ENCODE peak calls at places on chromosomes 13 and 19, in four cellular contexts. Q is aorta; X is CD4-positive, alpha-beta T cell; O is colonic mucosa. V is an unnamed sample.

GRCh38 chr19:28519950-28520861 is 692.7 kb downstream of the UQCRFS1 start:
- DNase-seq in X (no peak), Q (no peak), O (no peak), V (peak; percentile 37)

GRCh38 chr13:43095771-43096719 is 72.7 kb downstream of the DNAJC15 start:
- DNase-seq in Q (no peak), O (no peak), X (no peak), V (no peak)

GRCh38 chr19:54415208-54415900 is at the start of gene TTYH1:
- DNase-seq in X (no peak), O (no peak), Q (no peak), V (no peak)

GRCh38 chr13:94656766-94657165 is 55.1 kb downstream of the GPR180 start:
- DNase-seq in Q (no peak), O (no peak), X (no peak), V (no peak)

GRCh38 chr13:113152894-113153809 is 5.3 kb upstream of the PROZ start:
- DNase-seq in X (no peak), O (peak; percentile 56), Q (no peak), V (peak; percentile 53)

GRCh38 chr13:97222934-97223710 is 989 bp downstream of the MBNL2 start:
- DNase-seq in O (no peak), Q (no peak), X (no peak), V (no peak)

GRCh38 chr19:29702161-29702957 is 12.7 kb downstream of the C19orf12 start:
- DNase-seq in O (no peak), X (no peak), Q (peak; percentile 57), V (no peak)

GRCh38 chr13:19658831-19659230 is 25.4 kb downstream of the MPHOSPH8 start:
- DNase-seq in X (no peak), O (no peak), Q (no peak), V (no peak)

GRCh38 chr13:49256841-49257240 is 9.1 kb downstream of the CDADC1 start:
- DNase-seq in O (no peak), X (no peak), Q (no peak), V (no peak)

GRCh38 chr13:47858678-47859050 is 142.4 kb downstream of the SUCLA2 start:
- DNase-seq in X (no peak), O (no peak), Q (no peak), V (no peak)

GRCh38 chr19:46073268-46073922 is 32.6 kb upstream of the IGFL4 start:
- DNase-seq in O (no peak), Q (no peak), X (no peak), V (no peak)

GRCh38 chr19:55453861-55454260 is 7.6 kb downstream of the ISOC2 start:
- DNase-seq in Q (no peak), O (no peak), X (no peak), V (no peak)

GRCh38 chr13:75934889-75935288 is 298.8 kb downstream of the LMO7 start:
- DNase-seq in X (no peak), Q (no peak), O (no peak), V (no peak)

GRCh38 chr13:73767747-73768315 is 366.4 kb downstream of the KLF12 start:
- DNase-seq in Q (no peak), X (peak; percentile 9), O (peak; percentile 44), V (no peak)

GRCh38 chr19:2529473-2529918 is 53.6 kb downstream of the GADD45B start:
- DNase-seq in O (no peak), Q (peak; percentile 66), X (no peak), V (no peak)

GRCh38 chr19:2524840-2525723 is 49.2 kb downstream of the GADD45B start:
- DNase-seq in X (no peak), Q (peak; percentile 93), O (no peak), V (no peak)

GRCh38 chr19:2528543-2529173 is 52.7 kb downstream of the GADD45B start:
- DNase-seq in O (no peak), X (no peak), Q (no peak), V (no peak)

GRCh38 chr19:2527716-2528115 is 51.8 kb downstream of the GADD45B start:
- DNase-seq in X (no peak), Q (no peak), O (no peak), V (no peak)

DNA sequence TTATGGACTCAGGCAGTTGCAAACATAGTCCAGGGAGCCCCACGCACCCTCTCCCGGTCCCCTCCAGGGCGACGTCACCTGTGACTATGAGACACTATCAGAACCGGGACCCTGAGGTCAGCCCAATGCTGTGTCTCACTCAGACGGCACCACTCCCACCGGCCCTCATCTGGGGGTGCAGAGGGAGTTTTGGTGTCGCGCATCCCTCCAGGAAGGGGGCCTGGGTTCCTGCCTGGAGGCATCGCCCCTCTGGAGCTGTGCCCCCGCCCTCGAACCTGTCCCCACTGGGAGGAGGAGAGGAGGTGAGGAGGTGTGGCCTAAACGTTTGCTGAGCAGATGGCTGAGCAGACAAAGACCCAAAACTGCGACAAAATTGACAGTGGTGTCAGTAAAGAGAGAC is 51.2 kb downstream of the GADD45B start:
- DNase-seq in Q (no peak), O (no peak), X (no peak), V (no peak)
- H3K27ac ChIP-seq in Q (no peak overlapping the region), O (no peak overlapping the region), X (no peak overlapping the region), V (no peak overlapping the region)

GRCh38 chr13:45178349-45179142 is 22.3 kb downstream of the KCTD4 start:
- DNase-seq in X (no peak), Q (no peak), O (peak; percentile 35), V (no peak)
- H3K27ac ChIP-seq in X (no peak overlapping the region), Q (no peak overlapping the region), O (peak overlapping the region; percentile 62), V (no peak overlapping the region)

GRCh38 chr13:21043898-21044297 is 17.5 kb downstream of the LATS2 start:
- DNase-seq in X (no peak), Q (no peak), O (no peak), V (no peak)
- H3K27ac ChIP-seq in X (no peak overlapping the region), Q (no peak overlapping the region), O (no peak overlapping the region), V (no peak overlapping the region)

GRCh38 chr13:41304551-41304950 is 6.5 kb upstream of the NAA16 start:
- DNase-seq in O (no peak), Q (no peak), X (no peak), V (no peak)

GRCh38 chr13:41302743-41303142 is 8.3 kb upstream of the NAA16 start:
- DNase-seq in Q (no peak), O (no peak), X (no peak), V (no peak)

GRCh38 chr13:41308241-41308640 is 2.8 kb upstream of the NAA16 start:
- DNase-seq in O (no peak), Q (no peak), X (no peak), V (no peak)

GRCh38 chr13:41310963-41311606 is at the start of gene NAA16:
- DNase-seq in Q (peak; percentile 97), X (peak; percentile 93), O (peak; percentile 88), V (peak; percentile 90)

GRCh38 chr13:41306271-41307150 is 4.6 kb upstream of the NAA16 start:
- DNase-seq in O (no peak), Q (no peak), X (no peak), V (peak; percentile 59)
- H3K27ac ChIP-seq in O (no peak overlapping the region), Q (no peak overlapping the region), X (no peak overlapping the region), V (peak overlapping the region; percentile 67)

GRCh38 chr19:18865106-18865972 is 30.6 kb downstream of the CERS1 start:
- DNase-seq in Q (no peak), X (no peak), O (peak; percentile 16), V (no peak)
- H3K27ac ChIP-seq in Q (no peak overlapping the region), X (no peak overlapping the region), O (no peak overlapping the region), V (no peak overlapping the region)

GRCh38 chr19:50820086-50820485 is 3.5 kb downstream of the KLK1 start:
- DNase-seq in O (peak; percentile 63), X (no peak), Q (no peak), V (no peak)
- H3K27ac ChIP-seq in O (peak overlapping the region; percentile 52), X (no peak overlapping the region), Q (no peak overlapping the region), V (peak overlapping the region; percentile 75)

GRCh38 chr13:40381935-40382764 is 284.3 kb downstream of the FOXO1 start:
- DNase-seq in Q (no peak), O (no peak), X (no peak), V (no peak)
- H3K27ac ChIP-seq in Q (no peak overlapping the region), O (no peak overlapping the region), X (no peak overlapping the region), V (no peak overlapping the region)

GRCh38 chr19:42175335-42175734 is 42.1 kb downstream of the DEDD2 start:
- DNase-seq in Q (no peak), O (no peak), X (no peak), V (no peak)
- H3K27ac ChIP-seq in Q (no peak overlapping the region), O (no peak overlapping the region), X (no peak overlapping the region), V (no peak overlapping the region)